ENCODE peak calls at places on chromosome 3, in five cellular contexts. G, X, A, R and P are unnamed samples.
A peak's percentile ranks its signal among the peaks of the same experiment; 100 is the strongest.

GRCh38 chr3:87207500-87207899 is 19.6 kb upstream of the CHMP2B start:
- DNase-seq in R (peak; percentile 39), G (no peak), X (peak; percentile 48), A (no peak), P (peak; percentile 61)

GRCh38 chr3:61985020-61985419 is 388.3 kb downstream of the FEZF2 start:
- DNase-seq in R (peak; percentile 61), A (no peak), X (peak; percentile 95), G (no peak), P (peak; percentile 63)

GRCh38 chr3:14141602-14142315 is 16.9 kb downstream of the TMEM43 start:
- DNase-seq in R (no peak), X (no peak), A (no peak), G (no peak), P (no peak)

GRCh38 chr3:129211772-129212171 is 28.1 kb upstream of the CNBP start:
- DNase-seq in A (no peak), X (peak; percentile 100), G (no peak), R (peak; percentile 84), P (peak; percentile 99)

GRCh38 chr3:184538600-184539431 is 22.8 kb upstream of the EPHB3 start:
- DNase-seq in G (no peak), A (no peak), X (no peak), R (no peak), P (no peak)

GRCh38 chr3:3800076-3800448 is 831 bp downstream of the LRRN1 start:
- DNase-seq in R (no peak), X (no peak), G (no peak), A (no peak), P (no peak)

GRCh38 chr3:149162007-149162406 is 32.6 kb downstream of the HPS3 start:
- DNase-seq in G (no peak), A (no peak), R (no peak), X (no peak), P (no peak)

GRCh38 chr3:44318929-44319328 is 19.6 kb upstream of the TCAIM start:
- DNase-seq in R (no peak), A (no peak), G (no peak), X (no peak), P (no peak)

GRCh38 chr3:31102196-31102879 is 207.9 kb upstream of the GADL1 start:
- DNase-seq in X (no peak), G (no peak), A (no peak), R (no peak), P (no peak)

GRCh38 chr3:134527037-134527436 is 41.2 kb downstream of the CEP63 start:
- DNase-seq in G (no peak), X (peak; percentile 17), A (no peak), R (no peak), P (peak; percentile 4)

GRCh38 chr3:70813306-70813705 is 500.9 kb upstream of the MDFIC2 start:
- DNase-seq in G (no peak), A (no peak), R (no peak), X (no peak), P (no peak)

GRCh38 chr3:97871206-97871605 is 49.4 kb downstream of the CRYBG3 start:
- DNase-seq in G (no peak), A (no peak), X (no peak), R (peak; percentile 8), P (no peak)

GRCh38 chr3:27325419-27325818 is 43.8 kb downstream of the NEK10 start:
- DNase-seq in G (no peak), X (no peak), A (no peak), R (no peak), P (no peak)

GRCh38 chr3:65473746-65474145 is 565.0 kb downstream of the MAGI1 start:
- DNase-seq in X (peak; percentile 62), A (no peak), R (peak; percentile 22), G (no peak), P (peak; percentile 59)

GRCh38 chr3:152524198-152525140 is 255.7 kb downstream of the MBNL1 start:
- DNase-seq in X (peak; percentile 44), A (peak; percentile 12), R (peak; percentile 16), G (no peak), P (peak; percentile 12)

GRCh38 chr3:28903171-28903601 is 377.7 kb upstream of the RBMS3 start:
- DNase-seq in G (no peak), A (no peak), X (no peak), R (no peak), P (no peak)

GRCh38 chr3:25493246-25493645 is 65.2 kb downstream of the RARB start:
- DNase-seq in G (no peak), X (peak; percentile 17), A (no peak), R (peak; percentile 77), P (no peak)

GRCh38 chr3:132180337-132180791 is 136.8 kb upstream of the ACP3 start:
- DNase-seq in X (peak; percentile 56), G (no peak), R (peak; percentile 34), A (no peak), P (peak; percentile 63)

GRCh38 chr3:108345492-108346205 is 49.3 kb downstream of the HHLA2 start:
- DNase-seq in G (no peak), A (no peak), R (peak; percentile 35), X (peak; percentile 56), P (no peak)

GRCh38 chr3:187742351-187743171 is 2.7 kb downstream of the BCL6 start:
- DNase-seq in A (no peak), R (peak; percentile 51), X (no peak), G (no peak), P (peak; percentile 51)

GRCh38 chr3:161413127-161413854 is 42.0 kb upstream of the SPTSSB start:
- DNase-seq in G (no peak), A (no peak), R (peak; percentile 80), X (peak; percentile 39), P (peak; percentile 52)

GRCh38 chr3:113754486-113755159 is 7.8 kb downstream of the ATP6V1A start:
- DNase-seq in A (no peak), R (no peak), G (no peak), X (no peak), P (no peak)

GRCh38 chr3:119841808-119842471 is 60.0 kb downstream of the NR1I2 start:
- DNase-seq in A (no peak), G (no peak), R (no peak), X (no peak), P (peak; percentile 9)

GRCh38 chr3:134326760-134327593 is 47.3 kb downstream of the AMOTL2 start:
- DNase-seq in A (no peak), R (peak; percentile 98), G (no peak), X (peak; percentile 99), P (peak; percentile 86)

GRCh38 chr3:24287728-24288450 is 206.8 kb downstream of the THRB start:
- DNase-seq in A (no peak), G (no peak), R (no peak), X (no peak), P (no peak)

GRCh38 chr3:45978348-45978747 is 17.3 kb downstream of the FYCO1 start:
- DNase-seq in R (no peak), G (no peak), A (no peak), X (no peak), P (peak; percentile 53)

GRCh38 chr3:123907720-123908119 is 23.6 kb upstream of the MYLK start:
- DNase-seq in R (no peak), X (no peak), G (no peak), A (no peak), P (no peak)

GRCh38 chr3:152126260-152126659 is 142.5 kb upstream of the MBNL1 start:
- DNase-seq in G (no peak), A (no peak), X (peak; percentile 27), R (peak; percentile 48), P (no peak)

GRCh38 chr3:171875923-171876412 is 32.8 kb downstream of the TMEM212 start:
- DNase-seq in X (peak; percentile 48), A (no peak), G (no peak), R (peak; percentile 91), P (peak; percentile 60)

GRCh38 chr3:155497930-155498647 is 204.6 kb upstream of the STRIT1 start:
- DNase-seq in X (peak; percentile 94), A (no peak), R (peak; percentile 96), G (no peak), P (peak; percentile 87)

GRCh38 chr3:140341213-140341612 is 336.7 kb upstream of the TRIM42 start:
- DNase-seq in A (no peak), X (no peak), R (no peak), G (no peak), P (no peak)

GRCh38 chr3:128276577-128277183 is 123.4 kb downstream of the EEFSEC start:
- DNase-seq in X (no peak), R (no peak), G (no peak), A (no peak), P (no peak)

GRCh38 chr3:190425833-190426232 is 23.9 kb downstream of the TMEM207 start:
- DNase-seq in A (no peak), R (no peak), G (no peak), X (no peak), P (no peak)

GRCh38 chr3:142445816-142446254 is 2.0 kb downstream of the XRN1 start:
- DNase-seq in X (peak; percentile 58), A (no peak), G (no peak), R (peak; percentile 30), P (peak; percentile 59)

GRCh38 chr3:81442758-81443456 is 318.5 kb downstream of the GBE1 start:
- DNase-seq in R (no peak), X (no peak), A (no peak), G (no peak), P (no peak)

GRCh38 chr3:184549793-184550585 is 11.6 kb upstream of the EPHB3 start:
- DNase-seq in A (no peak), R (no peak), G (no peak), X (no peak), P (peak; percentile 12)

GRCh38 chr3:114775395-114775794 is 371.7 kb downstream of the ZBTB20 start:
- DNase-seq in X (peak; percentile 39), G (no peak), R (peak; percentile 4), A (no peak), P (no peak)

GRCh38 chr3:143562789-143563188 is 285.5 kb downstream of the SLC9A9 start:
- DNase-seq in R (no peak), G (no peak), X (no peak), A (no peak), P (no peak)